ENCODE peak calls at places on chromosomes 3 and 15, in four cellular contexts. One of them, this sample, is unnamed.

GRCh38 chr3:56915969-56916586 is 114.3 kb upstream of the ARHGEF3 start:
- DNase-seq in H9: peak; percentile 48
- DNase-seq in H1: no peak
- DNase-seq in IMR-90: no peak
- DNase-seq in this sample: peak; percentile 60

GRCh38 chr15:58043192-58043903 is 22.2 kb downstream of the ALDH1A2 start:
- DNase-seq in H9: no peak
- DNase-seq in H1: no peak
- DNase-seq in IMR-90: peak; percentile 39
- DNase-seq in this sample: peak; percentile 17

GRCh38 chr3:124845406-124845805 is 41.8 kb downstream of the ITGB5 start:
- DNase-seq in H9: no peak
- DNase-seq in H1: no peak
- DNase-seq in IMR-90: peak; percentile 90
- DNase-seq in this sample: no peak

GRCh38 chr3:188468672-188469071 is 314.7 kb downstream of the LPP start:
- DNase-seq in H9: no peak
- DNase-seq in H1: no peak
- DNase-seq in IMR-90: no peak
- DNase-seq in this sample: no peak

GRCh38 chr3:27718459-27718858 is 3.7 kb downstream of the EOMES start:
- DNase-seq in H9: no peak
- DNase-seq in H1: no peak
- DNase-seq in IMR-90: no peak
- DNase-seq in this sample: no peak

GRCh38 chr3:95759614-95760301 is 1054.6 kb upstream of the EPHA6 start:
- DNase-seq in H9: no peak
- DNase-seq in H1: no peak
- DNase-seq in IMR-90: no peak
- DNase-seq in this sample: no peak

GRCh38 chr15:41241251-41241964 is 10.3 kb downstream of the CHP1 start:
- DNase-seq in H9: no peak
- DNase-seq in H1: no peak
- DNase-seq in IMR-90: no peak
- DNase-seq in this sample: no peak

GRCh38 chr3:179272385-179272784 is 21.5 kb upstream of the KCNMB3 start:
- DNase-seq in H9: no peak
- DNase-seq in H1: no peak
- DNase-seq in IMR-90: peak; percentile 8
- DNase-seq in this sample: no peak

GRCh38 chr3:49529567-49529966 is 24.7 kb upstream of the BSN start:
- DNase-seq in H9: no peak
- DNase-seq in H1: no peak
- DNase-seq in IMR-90: no peak
- DNase-seq in this sample: no peak

GRCh38 chr15:96276438-96277210 is 53.9 kb upstream of the NR2F2 start:
- DNase-seq in H9: no peak
- DNase-seq in H1: no peak
- DNase-seq in IMR-90: peak; percentile 85
- DNase-seq in this sample: no peak

GRCh38 chr15:57927091-57927631 is 138.3 kb downstream of the ALDH1A2 start:
- DNase-seq in H9: no peak
- DNase-seq in H1: no peak
- DNase-seq in IMR-90: no peak
- DNase-seq in this sample: no peak

GRCh38 chr15:79994651-79995050 is 23.7 kb upstream of the BCL2A1 start:
- DNase-seq in H9: no peak
- DNase-seq in H1: no peak
- DNase-seq in IMR-90: peak; percentile 59
- DNase-seq in this sample: peak; percentile 42

GRCh38 chr15:42804739-42805138 is 67.8 kb upstream of the CDAN1 start:
- DNase-seq in H9: no peak
- DNase-seq in H1: no peak
- DNase-seq in IMR-90: peak; percentile 17
- DNase-seq in this sample: no peak

GRCh38 chr15:84883916-84884781 is at the start of gene SLC28A1:
- DNase-seq in H9: no peak
- DNase-seq in H1: no peak
- DNase-seq in IMR-90: no peak
- DNase-seq in this sample: no peak

DNA sequence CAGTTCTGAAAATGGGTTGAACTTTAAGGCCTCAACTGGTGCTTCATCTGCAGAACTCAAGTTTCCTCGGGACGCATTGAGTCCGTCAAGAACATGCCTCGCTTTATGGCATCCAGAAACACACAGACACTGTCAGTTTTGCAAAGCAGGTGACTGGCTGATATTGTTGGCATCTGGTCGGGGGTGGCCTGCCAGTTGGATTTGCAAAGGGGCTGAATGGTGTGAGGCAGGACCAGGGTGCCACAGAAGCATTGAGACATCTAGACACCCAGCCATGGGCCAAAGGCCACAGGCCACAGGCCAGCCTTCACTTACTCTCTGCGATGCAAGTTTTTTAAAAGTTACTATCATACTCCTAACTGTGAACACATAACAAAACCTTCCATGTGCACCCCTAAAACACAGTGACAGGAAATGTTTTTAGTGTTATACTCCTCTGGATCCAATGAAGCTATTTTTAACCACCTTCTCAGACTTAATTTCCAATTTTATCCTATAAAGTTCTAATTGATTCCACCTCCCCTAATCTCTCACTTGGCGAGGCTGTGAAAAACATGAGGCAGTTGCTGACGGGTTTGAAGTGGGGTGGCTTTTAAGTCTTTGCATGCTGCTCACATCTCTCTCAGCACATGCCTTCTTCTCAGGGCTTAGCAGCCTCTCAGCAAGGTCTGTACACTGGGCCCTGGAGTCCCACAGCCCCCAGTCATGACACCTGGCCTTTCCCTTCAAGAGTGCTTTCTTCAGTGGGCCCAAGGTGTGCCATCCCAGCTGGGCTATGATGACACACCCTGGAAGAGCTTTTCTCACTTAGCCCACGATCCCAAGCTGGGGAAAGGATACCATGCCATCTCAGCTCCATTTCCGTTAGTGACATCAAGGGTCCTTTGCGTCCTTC is 38.5 kb upstream of the DUSP7 start:
- DNase-seq in H9: no peak
- DNase-seq in H1: no peak
- DNase-seq in IMR-90: no peak
- DNase-seq in this sample: no peak
- H3K56ac ChIP-seq in H9: no peak overlapping the region
- H3K56ac ChIP-seq in H1: no peak overlapping the region
- H3K56ac ChIP-seq in IMR-90: peak overlapping the region; percentile 32
- H3K56ac ChIP-seq in this sample: no peak overlapping the region

DNA sequence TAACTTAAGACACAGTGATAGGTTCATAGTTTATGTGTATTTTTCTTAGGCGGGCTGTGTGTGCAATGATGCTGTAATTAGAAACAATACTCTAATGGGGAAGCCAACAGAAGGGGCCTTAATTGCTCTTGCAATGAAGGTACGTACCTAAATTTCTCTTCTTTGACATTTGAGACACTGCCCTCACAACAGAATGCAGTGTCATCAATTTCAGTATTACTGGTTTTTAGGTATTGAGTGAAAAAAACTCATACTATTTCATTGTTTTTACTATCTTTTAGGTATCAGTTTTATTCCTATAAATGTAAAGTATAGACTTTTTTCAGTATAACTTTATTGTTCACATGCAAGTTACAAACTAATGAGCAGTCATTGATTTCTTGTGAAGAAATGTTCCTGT is 59.3 kb downstream of the ASTE1 start:
- DNase-seq in H9: no peak
- DNase-seq in H1: no peak
- DNase-seq in IMR-90: no peak
- DNase-seq in this sample: no peak
- H3K56ac ChIP-seq in H9: no peak overlapping the region
- H3K56ac ChIP-seq in H1: no peak overlapping the region
- H3K56ac ChIP-seq in IMR-90: no peak overlapping the region
- H3K56ac ChIP-seq in this sample: no peak overlapping the region

DNA sequence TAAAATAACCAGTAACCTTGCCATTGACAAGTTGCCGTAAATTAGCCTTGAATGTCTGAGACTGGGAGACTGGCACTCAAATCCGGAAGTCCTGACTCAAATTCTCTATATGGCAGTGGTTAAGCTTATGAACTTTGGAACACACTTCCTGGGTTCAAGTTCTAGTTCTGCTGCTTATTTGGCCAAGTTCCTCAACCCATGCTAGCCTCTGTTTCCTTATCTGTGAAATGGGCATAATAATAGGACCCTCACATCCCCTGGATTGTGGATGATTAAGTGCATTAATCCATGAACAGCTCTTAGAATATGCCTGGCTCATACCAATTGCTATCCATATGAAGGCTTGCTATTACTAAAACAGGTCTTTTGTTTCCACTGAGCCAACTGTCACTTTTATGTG is 311.5 kb downstream of the EDEM1 start:
- DNase-seq in H9: no peak
- DNase-seq in H1: no peak
- DNase-seq in IMR-90: no peak
- DNase-seq in this sample: no peak
- H3K56ac ChIP-seq in H9: no peak overlapping the region
- H3K56ac ChIP-seq in H1: no peak overlapping the region
- H3K56ac ChIP-seq in IMR-90: no peak overlapping the region
- H3K56ac ChIP-seq in this sample: no peak overlapping the region

DNA sequence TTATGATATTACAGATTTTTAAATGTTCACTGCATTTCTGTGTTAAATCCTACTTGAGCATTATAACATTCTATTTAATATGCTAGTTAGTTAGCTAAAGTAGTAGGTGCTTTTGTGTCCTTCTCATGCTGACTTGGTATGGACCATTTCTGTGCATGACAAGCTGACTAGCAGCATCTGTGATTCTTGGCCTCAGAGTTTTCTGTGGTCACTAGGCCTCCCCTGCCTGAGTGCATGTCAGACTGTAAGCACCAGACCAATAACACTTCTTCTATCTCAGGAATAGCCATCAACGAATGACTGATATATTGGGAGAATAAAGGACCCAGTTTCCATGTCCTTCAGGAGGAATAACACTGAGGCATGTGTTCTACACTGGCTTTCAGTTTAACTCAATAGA is 22.6 kb upstream of the SLC7A14 start:
- DNase-seq in H9: no peak
- DNase-seq in H1: no peak
- DNase-seq in IMR-90: no peak
- DNase-seq in this sample: no peak
- H3K56ac ChIP-seq in H9: no peak overlapping the region
- H3K56ac ChIP-seq in H1: no peak overlapping the region
- H3K56ac ChIP-seq in IMR-90: no peak overlapping the region
- H3K56ac ChIP-seq in this sample: no peak overlapping the region

DNA sequence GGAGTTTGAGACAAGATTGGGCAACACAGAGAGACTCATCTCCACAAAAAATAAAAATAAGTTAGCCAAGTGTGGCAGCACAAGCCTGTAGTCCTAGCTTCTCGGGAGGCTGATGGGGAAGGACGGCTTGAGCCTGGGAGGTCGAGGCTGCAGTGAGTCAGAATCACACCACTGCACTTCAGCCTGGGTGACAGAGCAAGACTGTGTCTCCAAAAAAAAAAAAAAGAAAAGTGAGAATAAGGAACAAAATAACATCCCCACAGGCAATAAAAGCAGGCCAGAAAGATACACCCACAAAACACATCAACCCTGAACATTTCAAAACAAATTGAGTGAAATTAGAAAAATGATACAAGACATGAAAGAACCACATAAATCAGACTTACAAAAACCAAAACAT is 48.7 kb upstream of the OCA2 start:
- DNase-seq in H9: no peak
- DNase-seq in H1: no peak
- DNase-seq in IMR-90: no peak
- DNase-seq in this sample: no peak
- H3K56ac ChIP-seq in H9: no peak overlapping the region
- H3K56ac ChIP-seq in H1: no peak overlapping the region
- H3K56ac ChIP-seq in IMR-90: no peak overlapping the region
- H3K56ac ChIP-seq in this sample: no peak overlapping the region

GRCh38 chr3:104553121-104553520 is 813.6 kb upstream of the ALCAM start:
- DNase-seq in H9: no peak
- DNase-seq in H1: no peak
- DNase-seq in IMR-90: no peak
- DNase-seq in this sample: no peak
- H3K56ac ChIP-seq in H9: no peak overlapping the region
- H3K56ac ChIP-seq in H1: no peak overlapping the region
- H3K56ac ChIP-seq in IMR-90: no peak overlapping the region
- H3K56ac ChIP-seq in this sample: no peak overlapping the region

DNA sequence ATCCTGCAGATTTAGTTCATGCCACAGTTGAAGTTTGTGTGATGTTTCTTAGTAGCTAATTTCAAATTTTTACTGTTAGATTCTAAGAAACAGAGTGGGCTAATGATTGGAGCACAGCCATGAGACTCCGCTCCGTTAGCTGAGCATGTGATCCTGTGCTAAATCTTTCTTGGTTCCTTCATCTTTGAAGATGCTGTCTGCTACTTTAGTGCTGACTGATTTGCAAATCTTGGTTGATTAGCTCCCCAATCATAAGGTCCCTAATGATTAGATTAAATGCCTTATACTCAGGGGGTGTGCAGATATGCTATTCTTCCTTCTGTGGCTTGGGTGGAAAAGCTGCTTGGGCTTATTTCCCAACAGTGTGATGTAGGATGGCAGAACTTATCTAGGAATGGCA is 129.5 kb upstream of the ZBED2 start:
- DNase-seq in H9: no peak
- DNase-seq in H1: no peak
- DNase-seq in IMR-90: no peak
- DNase-seq in this sample: no peak
- H3K56ac ChIP-seq in H9: no peak overlapping the region
- H3K56ac ChIP-seq in H1: no peak overlapping the region
- H3K56ac ChIP-seq in IMR-90: no peak overlapping the region
- H3K56ac ChIP-seq in this sample: no peak overlapping the region

This sample was measured in mesendoderm.